ENCODE peak calls at places on chromosomes 16 and 17, in seven cellular contexts. One of them, this sample, is unnamed.

GRCh38 chr16:15434425-15435215 is at the start of gene BMERB1:
- DNase-seq in sigmoid colon: peak; percentile 88
- DNase-seq in adrenal gland: peak; percentile 77
- DNase-seq in breast epithelium: peak; percentile 23
- DNase-seq in prostate gland: no peak
- DNase-seq in IMR-90: peak; percentile 71
- DNase-seq in tibial nerve: peak; percentile 42
- DNase-seq in this sample: peak; percentile 80

GRCh38 chr16:87878704-87879103 is 9.4 kb upstream of the SLC7A5 start:
- DNase-seq in sigmoid colon: no peak
- DNase-seq in adrenal gland: no peak
- DNase-seq in breast epithelium: no peak
- DNase-seq in prostate gland: no peak
- DNase-seq in IMR-90: no peak
- DNase-seq in tibial nerve: no peak
- DNase-seq in this sample: no peak

GRCh38 chr17:69723741-69724140 is 309.2 kb downstream of the MAP2K6 start:
- DNase-seq in sigmoid colon: no peak
- DNase-seq in adrenal gland: no peak
- DNase-seq in breast epithelium: no peak
- DNase-seq in prostate gland: no peak
- DNase-seq in IMR-90: no peak
- DNase-seq in tibial nerve: no peak
- DNase-seq in this sample: no peak

GRCh38 chr16:50152807-50153647 is at the start of gene TENT4B:
- DNase-seq in sigmoid colon: peak; percentile 94
- DNase-seq in adrenal gland: peak; percentile 91
- DNase-seq in breast epithelium: peak; percentile 72
- DNase-seq in prostate gland: peak; percentile 79
- DNase-seq in IMR-90: peak; percentile 66
- DNase-seq in tibial nerve: peak; percentile 72
- DNase-seq in this sample: peak; percentile 94

GRCh38 chr16:72986011-72986410 is 61.9 kb downstream of the ZFHX3 start:
- DNase-seq in sigmoid colon: peak; percentile 90
- DNase-seq in adrenal gland: peak; percentile 73
- DNase-seq in breast epithelium: no peak
- DNase-seq in prostate gland: peak; percentile 49
- DNase-seq in IMR-90: no peak
- DNase-seq in tibial nerve: peak; percentile 79
- DNase-seq in this sample: peak; percentile 88

GRCh38 chr17:52027620-52028019 is 130.9 kb downstream of the CA10 start:
- DNase-seq in sigmoid colon: no peak
- DNase-seq in adrenal gland: no peak
- DNase-seq in breast epithelium: no peak
- DNase-seq in prostate gland: no peak
- DNase-seq in IMR-90: no peak
- DNase-seq in tibial nerve: no peak
- DNase-seq in this sample: no peak

GRCh38 chr17:2171725-2172446 is 117.0 kb downstream of the HIC1 start:
- DNase-seq in sigmoid colon: peak; percentile 96
- DNase-seq in adrenal gland: peak; percentile 90
- DNase-seq in breast epithelium: peak; percentile 63
- DNase-seq in prostate gland: peak; percentile 84
- DNase-seq in IMR-90: peak; percentile 99
- DNase-seq in tibial nerve: peak; percentile 58
- DNase-seq in this sample: no peak

GRCh38 chr17:76912585-76912984 is 44.4 kb downstream of the MGAT5B start:
- DNase-seq in sigmoid colon: no peak
- DNase-seq in adrenal gland: no peak
- DNase-seq in breast epithelium: no peak
- DNase-seq in prostate gland: no peak
- DNase-seq in IMR-90: no peak
- DNase-seq in tibial nerve: no peak
- DNase-seq in this sample: no peak

GRCh38 chr17:20154601-20155000 is 145.4 kb downstream of the SPECC1 start:
- DNase-seq in sigmoid colon: no peak
- DNase-seq in adrenal gland: no peak
- DNase-seq in breast epithelium: no peak
- DNase-seq in prostate gland: no peak
- DNase-seq in IMR-90: no peak
- DNase-seq in tibial nerve: no peak
- DNase-seq in this sample: no peak

GRCh38 chr16:2231016-2231931 is 5.0 kb upstream of the DNASE1L2 start:
- DNase-seq in sigmoid colon: no peak
- DNase-seq in adrenal gland: no peak
- DNase-seq in breast epithelium: no peak
- DNase-seq in prostate gland: no peak
- DNase-seq in IMR-90: no peak
- DNase-seq in tibial nerve: no peak
- DNase-seq in this sample: no peak

GRCh38 chr16:86428729-86429472 is 81.4 kb upstream of the FOXF1 start:
- DNase-seq in sigmoid colon: no peak
- DNase-seq in adrenal gland: no peak
- DNase-seq in breast epithelium: no peak
- DNase-seq in prostate gland: no peak
- DNase-seq in IMR-90: no peak
- DNase-seq in tibial nerve: no peak
- DNase-seq in this sample: no peak

GRCh38 chr17:79923974-79924638 is 84.9 kb upstream of the CBX4 start:
- DNase-seq in sigmoid colon: no peak
- DNase-seq in adrenal gland: no peak
- DNase-seq in breast epithelium: no peak
- DNase-seq in prostate gland: no peak
- DNase-seq in IMR-90: peak; percentile 12
- DNase-seq in tibial nerve: no peak
- DNase-seq in this sample: no peak

DNA sequence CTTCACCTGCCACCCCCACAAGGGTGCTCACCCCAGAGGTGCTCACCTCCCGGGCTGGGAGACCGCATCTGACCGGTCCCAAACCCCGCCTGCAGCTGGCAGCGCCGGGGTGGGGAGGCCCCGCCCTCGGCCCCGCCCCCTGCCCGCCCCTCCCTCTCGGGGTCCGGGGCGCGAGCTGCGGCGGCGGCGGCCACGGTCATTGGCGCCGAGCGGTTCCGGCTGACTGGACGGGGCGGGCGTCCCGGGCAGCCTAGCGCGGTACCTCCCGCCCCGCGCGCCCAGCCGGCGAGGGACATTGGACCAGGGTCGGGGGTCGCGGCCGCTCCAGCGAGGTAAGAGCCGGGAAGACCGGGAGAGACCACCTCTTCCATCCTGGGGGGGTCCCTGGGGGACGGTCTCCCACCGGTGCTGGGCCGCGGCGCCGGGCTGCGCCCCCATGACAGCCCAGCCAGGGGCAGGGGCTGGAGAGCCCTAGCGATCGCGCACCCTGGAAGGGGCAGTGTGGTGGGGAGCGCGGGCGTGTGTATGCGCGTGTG is at the start of gene CACNG5:
- DNase-seq in sigmoid colon: peak; percentile 55
- DNase-seq in adrenal gland: no peak
- DNase-seq in breast epithelium: no peak
- DNase-seq in prostate gland: no peak
- DNase-seq in IMR-90: no peak
- DNase-seq in tibial nerve: no peak
- DNase-seq in this sample: peak; percentile 34
- H3K4me3 ChIP-seq in sigmoid colon: no peak within 1 kb of the TSS
- H3K4me3 ChIP-seq in adrenal gland: no peak within 1 kb of the TSS
- H3K4me3 ChIP-seq in breast epithelium: peak within 1 kb of the TSS; percentile 28
- H3K4me3 ChIP-seq in prostate gland: no peak within 1 kb of the TSS
- H3K4me3 ChIP-seq in IMR-90: no peak within 1 kb of the TSS
- H3K4me3 ChIP-seq in tibial nerve: no peak within 1 kb of the TSS
- H3K4me3 ChIP-seq in this sample: no peak within 1 kb of the TSS

GRCh38 chr17:1109606-1110523 is 69.9 kb downstream of the ABR start:
- DNase-seq in sigmoid colon: no peak
- DNase-seq in adrenal gland: no peak
- DNase-seq in breast epithelium: no peak
- DNase-seq in prostate gland: no peak
- DNase-seq in IMR-90: no peak
- DNase-seq in tibial nerve: no peak
- DNase-seq in this sample: peak; percentile 70

GRCh38 chr17:1111599-1112443 is 68.0 kb downstream of the ABR start:
- DNase-seq in sigmoid colon: no peak
- DNase-seq in adrenal gland: peak; percentile 73
- DNase-seq in breast epithelium: no peak
- DNase-seq in prostate gland: no peak
- DNase-seq in IMR-90: no peak
- DNase-seq in tibial nerve: no peak
- DNase-seq in this sample: no peak

GRCh38 chr17:1110524-1110843 is 69.3 kb downstream of the ABR start:
- DNase-seq in sigmoid colon: no peak
- DNase-seq in adrenal gland: no peak
- DNase-seq in breast epithelium: no peak
- DNase-seq in prostate gland: no peak
- DNase-seq in IMR-90: no peak
- DNase-seq in tibial nerve: no peak
- DNase-seq in this sample: no peak

GRCh38 chr17:1112875-1113274 is 66.9 kb downstream of the ABR start:
- DNase-seq in sigmoid colon: no peak
- DNase-seq in adrenal gland: no peak
- DNase-seq in breast epithelium: no peak
- DNase-seq in prostate gland: no peak
- DNase-seq in IMR-90: no peak
- DNase-seq in tibial nerve: no peak
- DNase-seq in this sample: no peak

DNA sequence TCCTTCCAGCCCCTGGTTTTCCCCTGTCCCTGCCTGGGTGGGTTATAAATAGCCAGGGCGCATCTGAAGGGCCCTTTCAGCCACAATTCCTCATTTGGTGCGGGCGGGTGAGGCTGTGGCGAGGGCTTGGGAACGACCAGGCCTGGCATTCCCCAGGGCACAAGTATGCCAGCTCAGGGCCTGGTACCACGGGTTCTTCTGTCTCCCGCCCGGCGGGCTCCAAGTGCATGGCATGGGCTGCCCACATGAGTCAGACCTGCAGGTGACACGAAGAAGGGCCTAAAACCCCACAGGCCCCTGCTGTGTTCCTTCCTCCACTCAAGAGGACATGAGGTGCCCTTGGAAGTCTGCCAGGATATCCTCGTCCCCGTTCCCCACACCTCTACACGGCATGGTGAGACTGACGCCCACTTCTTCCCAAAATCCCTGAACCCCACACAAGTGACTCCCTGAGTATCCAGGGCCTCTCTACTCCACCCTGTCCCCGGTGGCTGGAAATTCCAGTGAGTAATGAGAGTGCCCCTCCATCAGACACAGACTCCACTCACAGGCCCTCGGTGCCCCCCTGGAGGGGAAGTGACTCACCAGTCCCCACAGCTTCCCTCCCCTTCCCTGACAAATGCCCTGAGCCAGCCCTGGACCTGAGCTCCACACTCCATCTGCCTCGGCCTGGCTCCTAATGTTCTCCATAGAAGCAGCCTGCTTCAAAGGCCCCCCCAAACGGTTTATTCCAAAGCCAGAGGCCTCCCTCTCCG is 68.8 kb downstream of the ABR start:
- DNase-seq in sigmoid colon: peak; percentile 87
- DNase-seq in adrenal gland: peak; percentile 82
- DNase-seq in breast epithelium: peak; percentile 40
- DNase-seq in prostate gland: no peak
- DNase-seq in IMR-90: peak; percentile 91
- DNase-seq in tibial nerve: peak; percentile 28
- DNase-seq in this sample: no peak
- TF ChIP-seq POLR2A in sigmoid colon: no peak
- TF ChIP-seq POLR2A in adrenal gland: no peak
- TF ChIP-seq POLR2A in breast epithelium: no peak
- TF ChIP-seq POLR2A in prostate gland: no peak
- TF ChIP-seq POLR2A in IMR-90: no peak
- TF ChIP-seq POLR2A in tibial nerve: no peak
- TF ChIP-seq POLR2A in this sample: no peak

GRCh38 chr16:84486551-84487235 is 17.8 kb downstream of the MEAK7 start:
- DNase-seq in sigmoid colon: no peak
- DNase-seq in adrenal gland: no peak
- DNase-seq in breast epithelium: peak; percentile 7
- DNase-seq in prostate gland: no peak
- DNase-seq in IMR-90: no peak
- DNase-seq in tibial nerve: no peak
- DNase-seq in this sample: peak; percentile 64
- H3K9me3 ChIP-seq in sigmoid colon: no peaks in the 10 kb centered on the region
- H3K9me3 ChIP-seq in adrenal gland: no peaks in the 10 kb centered on the region
- H3K9me3 ChIP-seq in breast epithelium: no peaks in the 10 kb centered on the region
- H3K9me3 ChIP-seq in prostate gland: no peaks in the 10 kb centered on the region
- H3K9me3 ChIP-seq in IMR-90: no peaks in the 10 kb centered on the region
- H3K9me3 ChIP-seq in tibial nerve: no peaks in the 10 kb centered on the region
- H3K9me3 ChIP-seq in this sample: no peaks in the 10 kb centered on the region

DNA sequence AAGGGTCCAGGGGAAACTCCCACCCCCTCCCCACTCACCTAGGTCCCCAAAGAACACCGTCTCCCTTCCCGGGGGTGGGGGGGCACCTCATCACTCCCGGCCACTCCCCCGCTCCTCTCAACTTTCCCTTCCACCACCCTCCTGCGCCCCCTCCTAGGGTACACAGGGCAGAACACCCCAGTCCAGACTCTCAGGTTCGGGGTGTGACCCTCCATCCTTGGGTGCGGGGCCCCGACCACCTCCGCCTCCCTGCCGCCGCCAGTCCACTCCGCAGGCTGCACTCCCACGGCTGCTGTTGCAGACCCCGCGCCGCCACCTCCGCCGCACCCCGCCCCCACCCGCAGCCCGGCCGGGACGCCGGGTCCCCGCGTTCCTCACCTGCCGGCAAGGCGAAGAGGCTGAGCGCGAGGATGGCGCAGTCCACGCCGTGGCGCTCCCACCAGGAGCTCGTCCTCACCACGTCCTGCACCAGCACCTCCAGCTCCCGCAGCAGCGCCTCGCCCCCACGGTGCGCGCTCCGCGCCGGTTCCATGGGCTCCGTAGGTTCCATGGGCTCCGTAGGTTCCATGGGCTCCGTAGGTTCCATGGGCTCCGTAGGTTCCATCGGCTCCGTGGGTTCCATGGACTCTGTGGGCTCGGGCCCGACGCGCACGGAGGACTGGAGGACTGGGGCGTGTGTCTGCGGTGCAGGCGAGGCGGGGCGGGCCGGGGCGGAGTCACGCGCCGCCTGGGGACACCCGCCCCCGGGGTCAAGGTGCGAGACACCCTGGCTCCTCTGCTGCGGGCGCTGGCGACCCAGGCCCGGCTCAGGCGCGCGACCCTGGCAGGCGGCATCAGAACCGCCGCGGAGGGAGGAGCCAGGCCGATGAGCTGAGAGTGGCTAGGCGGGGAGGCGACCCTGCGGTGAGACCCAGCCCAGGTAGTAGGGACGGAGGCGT is at the start of gene FADS6:
- DNase-seq in sigmoid colon: no peak
- DNase-seq in adrenal gland: no peak
- DNase-seq in breast epithelium: no peak
- DNase-seq in prostate gland: no peak
- DNase-seq in IMR-90: no peak
- DNase-seq in tibial nerve: no peak
- DNase-seq in this sample: no peak
- H3K4me3 ChIP-seq in sigmoid colon: peak within 1 kb of the TSS; percentile 17
- H3K4me3 ChIP-seq in adrenal gland: no peak within 1 kb of the TSS
- H3K4me3 ChIP-seq in breast epithelium: peak within 1 kb of the TSS; percentile 58
- H3K4me3 ChIP-seq in prostate gland: peak within 1 kb of the TSS; percentile 23
- H3K4me3 ChIP-seq in IMR-90: no peak within 1 kb of the TSS
- H3K4me3 ChIP-seq in tibial nerve: peak within 1 kb of the TSS; percentile 24
- H3K4me3 ChIP-seq in this sample: peak within 1 kb of the TSS; percentile 54